ENCODE peak calls at places on chromosomes 3 and 15, in six cellular contexts. C is Calu3; L is C1 segment of cervical spinal cord; J is cardiac muscle cell; G is ovary; K is T-helper 2 cell treated with Interferon-gamma antibody and Interleukin-4, amounts not matched to agents 5 μg/mL and 100 μg/mL, for 36 hours. V is an unnamed sample.

GRCh38 chr3:133943639-133944131 is 48.0 kb upstream of the RAB6B start:
- DNase-seq in C (peak), L (no peak), J (no peak), G (peak), K (no peak), V (no peak)

GRCh38 chr3:148079370-148079769 is 618.3 kb upstream of the AGTR1 start:
- DNase-seq in C (no peak), L (peak), J (no peak), G (no peak), K (no peak), V (peak)

GRCh38 chr3:172918165-172918564 is 167.6 kb downstream of the ECT2 start:
- DNase-seq in C (peak), L (no peak), J (no peak), G (no peak), K (no peak), V (no peak)

GRCh38 chr3:139332092-139332491 is 11.7 kb upstream of the MRPS22 start:
- DNase-seq in C (no peak), L (no peak), J (no peak), G (no peak), K (no peak), V (no peak)

GRCh38 chr3:192571197-192571791 is 156.0 kb downstream of the FGF12 start:
- DNase-seq in C (no peak), L (peak), J (no peak), G (peak), K (no peak), V (peak)

GRCh38 chr3:197317250-197317963 is 19.0 kb upstream of the DLG1 start:
- DNase-seq in C (no peak), L (no peak), J (no peak), G (no peak), K (no peak), V (no peak)

GRCh38 chr3:14773691-14774128 is 45.1 kb upstream of the FGD5 start:
- DNase-seq in C (no peak), L (no peak), J (no peak), G (no peak), K (no peak), V (no peak)

GRCh38 chr15:59244337-59244736 is 37.7 kb downstream of the LDHAL6B start:
- DNase-seq in C (peak), L (no peak), J (no peak), G (no peak), K (no peak), V (no peak)

GRCh38 chr3:153768559-153769469 is 352.4 kb upstream of the ARHGEF26 start:
- DNase-seq in C (peak), L (no peak), J (peak), G (no peak), K (peak), V (peak)

GRCh38 chr15:38414351-38414750 is 39.6 kb upstream of the FAM98B start:
- DNase-seq in C (peak), L (peak), J (peak), G (peak), K (no peak), V (peak)

GRCh38 chr3:22960326-22960984 is 242.7 kb upstream of the UBE2E2 start:
- DNase-seq in C (peak), L (peak), J (peak), G (peak), K (no peak), V (peak)

GRCh38 chr3:71583569-71584215 is at the start of gene FOXP1:
- DNase-seq in C (peak), L (peak), J (peak), G (peak), K (peak), V (peak)

GRCh38 chr15:39934415-39935044 is 615 bp downstream of the EIF2AK4 start:
- DNase-seq in C (no peak), L (no peak), J (peak), G (no peak), K (peak), V (no peak)

GRCh38 chr15:93047621-93048425 is 41.2 kb downstream of the RGMA start:
- DNase-seq in C (no peak), L (no peak), J (no peak), G (no peak), K (no peak), V (no peak)

GRCh38 chr15:98076021-98076816 is 115.7 kb downstream of the ARRDC4 start:
- DNase-seq in C (no peak), L (no peak), J (peak), G (no peak), K (no peak), V (no peak)

GRCh38 chr3:104868291-104868690 is 498.4 kb upstream of the ALCAM start:
- DNase-seq in C (no peak), L (no peak), J (no peak), G (no peak), K (no peak), V (no peak)

GRCh38 chr15:101449471-101450425 is 39.8 kb downstream of the PCSK6 start:
- DNase-seq in C (no peak), L (no peak), J (no peak), G (no peak), K (no peak), V (no peak)

GRCh38 chr3:46517782-46518181 is 20.0 kb downstream of the RTP3 start:
- DNase-seq in C (no peak), L (no peak), J (no peak), G (no peak), K (no peak), V (no peak)

GRCh38 chr3:61181874-61182273 is 69.4 kb downstream of the FHIT start:
- DNase-seq in C (peak), L (no peak), J (no peak), G (no peak), K (no peak), V (no peak)

GRCh38 chr3:10394491-10395025 is 73.6 kb upstream of the SEC13 start:
- DNase-seq in C (no peak), L (no peak), J (no peak), G (no peak), K (no peak), V (peak)

GRCh38 chr3:41900265-41900664 is 61.6 kb downstream of the ULK4 start:
- DNase-seq in C (no peak), L (peak), J (peak), G (no peak), K (no peak), V (no peak)